ENCODE peak calls at places on chromosomes 7 and 10, in seven cellular contexts. A is neuronal stem cell, K is IMR-90, R is H9, P is mesendoderm, S is H1, C is trophoblast cell. F is an unnamed sample. For H3K27me3, the result is how much of the 10 kb centered on the place peaks cover.

GRCh38 chr7:80640841-80641240 is 2.4 kb downstream of the CD36 start:
- DNase-seq in A (no peak), K (peak), R (no peak), P (no peak), S (no peak), C (peak), F (peak)

GRCh38 chr10:125113661-125114388 is 46.5 kb downstream of the CTBP2 start:
- DNase-seq in A (no peak), K (no peak), R (no peak), P (no peak), S (no peak), C (no peak), F (no peak)

GRCh38 chr7:154929006-154929726 is 73.8 kb downstream of the PAXIP1 start:
- DNase-seq in A (no peak), K (no peak), R (no peak), P (no peak), S (no peak), C (no peak), F (no peak)

GRCh38 chr10:79243211-79244067 is 103.8 kb upstream of the PPIF start:
- DNase-seq in A (peak), K (no peak), R (peak), P (peak), S (no peak), C (no peak), F (peak)

GRCh38 chr10:43389867-43390266 is 18.4 kb downstream of the FXYD4 start:
- DNase-seq in A (no peak), K (no peak), R (no peak), P (peak), S (no peak), C (no peak), F (no peak)

GRCh38 chr7:38525857-38526256 is 105.3 kb downstream of the AMPH start:
- DNase-seq in A (no peak), K (no peak), R (no peak), P (no peak), S (no peak), C (no peak), F (no peak)

GRCh38 chr10:62048919-62049636 is 147.6 kb downstream of the ARID5B start:
- DNase-seq in A (peak), K (peak), R (peak), P (peak), S (peak), C (peak), F (peak)

GRCh38 chr10:124156524-124157225 is 63.3 kb upstream of the CHST15 start:
- DNase-seq in A (no peak), K (no peak), R (peak), P (no peak), S (no peak), C (no peak), F (peak)

GRCh38 chr7:141126107-141126506 is 52.2 kb downstream of the TMEM178B start:
- DNase-seq in A (no peak), K (no peak), R (no peak), P (no peak), S (no peak), C (no peak), F (no peak)

GRCh38 chr10:68796609-68797008 is 30.7 kb upstream of the STOX1 start:
- DNase-seq in A (no peak), K (peak), R (no peak), P (no peak), S (no peak), C (no peak), F (no peak)

GRCh38 chr7:157397036-157397720 is 60.4 kb downstream of the DNAJB6 start:
- DNase-seq in A (no peak), K (no peak), R (no peak), P (no peak), S (no peak), C (no peak), F (no peak)

GRCh38 chr10:50604049-50604640 is 19.6 kb downstream of the SGMS1 start:
- DNase-seq in A (no peak), K (no peak), R (no peak), P (no peak), S (no peak), C (no peak), F (peak)

GRCh38 chr7:43300121-43300520 is 187.7 kb downstream of the HECW1 start:
- DNase-seq in A (no peak), K (no peak), R (no peak), P (no peak), S (no peak), C (no peak), F (no peak)

GRCh38 chr10:131177431-131178327 is 133.8 kb downstream of the TCERG1L start:
- DNase-seq in A (no peak), K (no peak), R (peak), P (no peak), S (no peak), C (no peak), F (no peak)

GRCh38 chr7:29328811-29329210 is 134.2 kb downstream of the CHN2 start:
- DNase-seq in A (no peak), K (no peak), R (no peak), P (no peak), S (no peak), C (peak), F (no peak)

GRCh38 chr10:51468424-51468823 is 231.0 kb downstream of the CSTF2T start:
- DNase-seq in A (no peak), K (no peak), R (no peak), P (no peak), S (no peak), C (no peak), F (no peak)

GRCh38 chr10:99906470-99906869 is 103.3 kb downstream of the DNMBP start:
- DNase-seq in A (no peak), K (peak), R (no peak), P (no peak), S (no peak), C (peak), F (peak)

GRCh38 chr7:139232893-139233292 is 1.9 kb downstream of the UBN2 start:
- DNase-seq in A (no peak), K (peak), R (no peak), P (no peak), S (no peak), C (no peak), F (peak)

GRCh38 chr7:136071106-136071505 is 93.9 kb upstream of the MTPN start:
- DNase-seq in A (no peak), K (peak), R (no peak), P (no peak), S (no peak), C (no peak), F (peak)

GRCh38 chr10:70169661-70170364 is 501 bp downstream of the SAR1A start:
- DNase-seq in A (peak), K (no peak), R (no peak), P (peak), S (no peak), C (no peak), F (peak)

GRCh38 chr10:110923856-110924493 is 4.6 kb downstream of the SHOC2 start:
- DNase-seq in A (no peak), K (no peak), R (no peak), P (no peak), S (no peak), C (no peak), F (peak)

GRCh38 chr7:117489435-117489834 is 9.6 kb downstream of the CFTR start:
- DNase-seq in A (no peak), K (no peak), R (no peak), P (no peak), S (no peak), C (no peak), F (no peak)

GRCh38 chr7:117480978-117481377 is 1.2 kb downstream of the CFTR start:
- DNase-seq in A (no peak), K (no peak), R (no peak), P (peak), S (no peak), C (no peak), F (no peak)

GRCh38 chr7:117489911-117490310 is 10.1 kb downstream of the CFTR start:
- DNase-seq in A (no peak), K (no peak), R (no peak), P (no peak), S (no peak), C (no peak), F (no peak)

GRCh38 chr7:117489016-117489415 is 9.2 kb downstream of the CFTR start:
- DNase-seq in A (no peak), K (no peak), R (no peak), P (no peak), S (no peak), C (no peak), F (no peak)

GRCh38 chr7:117484988-117485655 is 5.3 kb downstream of the CFTR start:
- DNase-seq in A (no peak), K (no peak), R (no peak), P (no peak), S (no peak), C (peak), F (no peak)
- H2BK120ac ChIP-seq in A (no peak), K (no peak), R (no peak), P (no peak), S (no peak), C (no peak), F (no peak)

GRCh38 chr10:133242611-133243356 is 5.1 kb downstream of the VENTX start:
- DNase-seq in A (no peak), K (peak), R (no peak), P (no peak), S (no peak), C (no peak), F (no peak)
- H3K27me3 ChIP-seq in A (half or more), K (under half), R (under half), P (under half), S (under half), C (under half), F (half or more)

GRCh38 chr7:117730404-117730803 is 142.8 kb downstream of the CTTNBP2 start:
- DNase-seq in A (no peak), K (no peak), R (no peak), P (no peak), S (no peak), C (no peak), F (no peak)

GRCh38 chr7:117719377-117719776 is 153.9 kb downstream of the CTTNBP2 start:
- DNase-seq in A (no peak), K (no peak), R (no peak), P (no peak), S (no peak), C (no peak), F (no peak)

GRCh38 chr7:117728858-117729257 is 144.4 kb downstream of the CTTNBP2 start:
- DNase-seq in A (no peak), K (no peak), R (no peak), P (no peak), S (no peak), C (no peak), F (peak)

DNA sequence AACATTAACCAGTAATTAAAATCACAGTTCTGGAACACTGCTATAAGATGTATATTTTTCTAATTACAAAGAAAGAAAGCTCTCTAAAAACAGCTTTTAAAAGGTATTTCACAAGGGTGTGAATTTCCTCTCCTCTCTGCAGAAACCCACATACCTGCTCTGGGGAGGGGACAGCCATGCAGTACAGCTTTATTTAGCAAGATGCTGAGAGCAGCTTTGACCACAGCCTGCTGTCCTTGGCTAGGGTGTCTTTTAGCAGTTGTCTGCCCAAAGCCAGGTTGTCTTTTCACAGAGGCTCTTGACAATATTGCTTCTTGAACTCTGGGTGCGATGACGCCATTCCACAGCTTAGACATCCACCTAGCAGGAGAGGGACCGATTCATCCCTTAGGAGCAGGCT is 148.3 kb downstream of the CTTNBP2 start:
- DNase-seq in A (no peak), K (no peak), R (no peak), P (no peak), S (no peak), C (no peak), F (no peak)
- H3K4me2 ChIP-seq in A (no peak), K (no peak), R (no peak), P (no peak), S (no peak), C (no peak), F (no peak)

GRCh38 chr7:137169282-137169698 is 174.2 kb downstream of the PTN start:
- DNase-seq in A (peak), K (peak), R (peak), P (peak), S (peak), C (peak), F (peak)

GRCh38 chr7:137167609-137168008 is 175.9 kb downstream of the PTN start:
- DNase-seq in A (no peak), K (no peak), R (no peak), P (no peak), S (no peak), C (no peak), F (no peak)

DNA sequence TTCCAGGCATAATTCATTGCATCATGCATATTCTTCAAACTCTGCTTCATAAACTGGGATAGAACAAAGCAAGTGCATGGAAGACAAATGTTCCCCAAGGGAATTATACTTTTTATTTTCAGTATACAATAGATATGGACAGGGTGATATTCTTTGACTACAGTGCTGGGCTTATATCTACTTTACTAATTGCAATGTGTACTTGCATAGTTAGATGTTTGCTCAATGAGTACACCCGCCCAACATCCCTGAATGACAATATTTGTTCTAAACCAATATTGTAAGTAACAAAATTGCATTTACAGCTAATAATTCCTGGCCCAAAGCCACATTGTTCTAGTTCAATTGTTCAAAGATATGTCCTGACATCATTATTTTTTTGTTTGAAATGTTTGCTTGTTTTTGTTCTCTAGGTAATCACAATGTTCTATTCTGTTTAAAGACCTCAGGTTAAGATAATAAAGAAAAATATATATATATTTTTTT is 171.4 kb downstream of the PTN start:
- DNase-seq in A (no peak), K (no peak), R (no peak), P (no peak), S (no peak), C (no peak), F (no peak)
- H2BK120ac ChIP-seq in A (no peak), K (no peak), R (no peak), P (no peak), S (no peak), C (no peak), F (no peak)

DNA sequence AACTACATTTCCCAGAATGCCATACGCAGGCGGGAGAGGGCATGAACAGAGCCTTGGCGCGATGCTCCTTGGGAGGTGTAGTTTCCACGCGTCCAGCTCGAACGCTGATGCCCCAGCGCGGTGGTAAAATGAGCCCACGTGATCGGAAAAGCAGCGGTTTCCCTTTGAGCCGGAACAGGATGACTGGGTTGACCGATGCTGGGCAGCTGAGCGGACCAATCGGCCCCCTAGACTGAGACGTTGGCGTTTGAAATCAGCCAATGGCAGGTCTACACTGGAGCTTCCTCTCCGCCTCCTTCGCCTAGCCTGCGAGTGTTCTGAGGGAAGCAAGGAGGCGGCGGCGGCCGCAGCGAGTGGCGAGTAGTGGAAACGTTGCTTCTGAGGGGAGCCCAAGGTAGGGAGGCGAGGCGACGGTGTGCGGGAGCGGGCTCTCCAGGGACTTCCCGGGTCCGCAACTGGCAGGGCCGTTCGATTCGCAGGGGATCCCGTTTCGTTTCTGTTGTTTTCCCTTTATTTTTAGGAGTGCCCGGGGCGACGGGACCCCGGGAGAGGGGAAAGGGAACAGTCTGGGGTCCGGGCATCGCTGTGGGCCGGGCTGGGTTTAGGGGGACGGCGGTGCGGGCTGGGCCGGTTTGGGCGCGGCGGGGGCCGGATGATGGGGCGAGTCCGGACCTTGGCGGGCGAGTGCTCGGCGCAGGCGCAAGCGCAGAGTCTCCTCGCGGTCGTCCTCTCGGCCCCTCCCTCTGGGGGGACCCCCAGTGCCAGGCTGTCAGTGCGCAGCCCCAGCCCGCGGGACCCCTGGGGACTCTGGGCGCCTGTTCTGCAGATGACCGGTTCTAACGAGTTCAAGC is at the start of gene BUB3:
- DNase-seq in A (peak), K (peak), R (peak), P (peak), S (peak), C (peak), F (peak)
- H3K27me3 ChIP-seq in A (under half), K (under half), R (under half), P (under half), S (under half), C (under half), F (under half)

GRCh38 chr10:128026620-128027281 is 99.5 kb downstream of the MKI67 start:
- DNase-seq in A (no peak), K (no peak), R (no peak), P (no peak), S (no peak), C (no peak), F (no peak)

GRCh38 chr10:128027306-128027705 is 98.9 kb downstream of the MKI67 start:
- DNase-seq in A (no peak), K (no peak), R (no peak), P (no peak), S (no peak), C (no peak), F (no peak)

GRCh38 chr10:128025951-128026350 is 100.3 kb downstream of the MKI67 start:
- DNase-seq in A (no peak), K (no peak), R (no peak), P (no peak), S (no peak), C (no peak), F (no peak)

GRCh38 chr10:128024426-128024825 is 101.8 kb downstream of the MKI67 start:
- DNase-seq in A (no peak), K (no peak), R (no peak), P (no peak), S (no peak), C (no peak), F (no peak)

GRCh38 chr10:128025437-128025836 is 100.8 kb downstream of the MKI67 start:
- DNase-seq in A (no peak), K (no peak), R (no peak), P (no peak), S (no peak), C (no peak), F (no peak)
- H3K4me2 ChIP-seq in A (no peak), K (no peak), R (no peak), P (no peak), S (no peak), C (no peak), F (no peak)

GRCh38 chr7:22586101-22586805 is 86.3 kb upstream of the STEAP1B start:
- DNase-seq in A (no peak), K (no peak), R (no peak), P (no peak), S (no peak), C (no peak), F (peak)

GRCh38 chr7:22584179-22584578 is 84.2 kb upstream of the STEAP1B start:
- DNase-seq in A (no peak), K (no peak), R (no peak), P (no peak), S (no peak), C (no peak), F (peak)

GRCh38 chr7:22588396-22588795 is 88.4 kb upstream of the STEAP1B start:
- DNase-seq in A (no peak), K (no peak), R (no peak), P (no peak), S (no peak), C (peak), F (no peak)

GRCh38 chr7:22587322-22587721 is 87.3 kb upstream of the STEAP1B start:
- DNase-seq in A (no peak), K (no peak), R (no peak), P (no peak), S (no peak), C (no peak), F (peak)

GRCh38 chr7:22586806-22587180 is 86.8 kb upstream of the STEAP1B start:
- DNase-seq in A (no peak), K (peak), R (peak), P (peak), S (no peak), C (peak), F (peak)
- H2BK120ac ChIP-seq in A (no peak), K (peak), R (no peak), P (peak), S (no peak), C (peak), F (peak)

GRCh38 chr10:114045738-114046458 is 2.2 kb downstream of the ADRB1 start:
- DNase-seq in A (no peak), K (no peak), R (no peak), P (no peak), S (no peak), C (no peak), F (no peak)
- H3K27me3 ChIP-seq in A (half or more), K (half or more), R (under half), P (under half), S (under half), C (under half), F (half or more)